ENCODE peak calls at places on chromosomes 13 and 19, in eight cellular contexts. R is BJ, F is kidney epithelial cell, H is choroid plexus epithelial cell, P is HCT116, A is AG10803, J is spleen, Z is breast epithelium. Y is an unnamed sample.
A peak's percentile ranks its signal among the peaks of the same experiment; 100 is the strongest.

GRCh38 chr13:52195052-52195837 is 35.8 kb upstream of the NEK3 start:
- DNase-seq in J (peak; percentile 94), P (no peak), R (peak; percentile 30), F (peak; percentile 53), A (peak; percentile 77), H (peak; percentile 88), Z (peak; percentile 78), Y (peak; percentile 72)

GRCh38 chr13:74135306-74136088 is 1.3 kb upstream of the KLF12 start:
- DNase-seq in R (no peak), P (no peak), Z (peak; percentile 56), F (no peak), H (peak; percentile 90), J (peak; percentile 92), A (peak; percentile 74), Y (peak; percentile 58)

GRCh38 chr19:6769006-6769637 is 1.9 kb upstream of the SH2D3A start:
- DNase-seq in R (no peak), H (peak; percentile 56), F (no peak), P (no peak), J (no peak), A (peak; percentile 15), Z (no peak), Y (peak; percentile 28)

GRCh38 chr13:85806553-85807175 is 7.4 kb upstream of the SLITRK6 start:
- DNase-seq in Z (no peak), P (peak; percentile 28), F (peak; percentile 10), R (no peak), J (no peak), H (peak; percentile 83), A (peak; percentile 37), Y (peak; percentile 72)

GRCh38 chr13:55263045-55263444 is 1877.7 kb upstream of the PRR20A start:
- DNase-seq in A (no peak), F (no peak), Z (no peak), J (no peak), H (no peak), P (no peak), R (no peak), Y (no peak)

GRCh38 chr13:93700115-93700514 is 473.5 kb downstream of the GPC6 start:
- DNase-seq in F (no peak), J (no peak), H (peak; percentile 65), R (no peak), Z (no peak), P (no peak), A (no peak), Y (peak; percentile 19)

GRCh38 chr13:50589139-50589538 is 254.4 kb downstream of the DLEU7 start:
- DNase-seq in J (no peak), H (peak; percentile 95), R (peak; percentile 62), F (peak; percentile 55), A (peak; percentile 93), P (no peak), Z (no peak), Y (peak; percentile 90)

GRCh38 chr19:46787331-46788100 is 878 bp downstream of the SLC1A5 start:
- DNase-seq in H (peak; percentile 59), F (no peak), A (peak; percentile 76), P (no peak), R (no peak), Z (no peak), J (peak; percentile 88), Y (peak; percentile 82)

GRCh38 chr13:73722120-73722519 is 412.1 kb downstream of the KLF12 start:
- DNase-seq in A (peak; percentile 36), F (peak; percentile 81), H (peak; percentile 82), J (no peak), Z (no peak), P (peak; percentile 51), R (peak; percentile 6), Y (peak; percentile 34)

GRCh38 chr13:113665582-113666323 is 1.3 kb upstream of the GRK1 start:
- DNase-seq in R (no peak), P (no peak), J (peak; percentile 47), H (no peak), F (no peak), A (no peak), Z (peak; percentile 24), Y (no peak)

GRCh38 chr19:44869728-44870470 is 21.2 kb upstream of the TOMM40 start:
- DNase-seq in Z (no peak), H (peak; percentile 77), J (no peak), P (no peak), F (no peak), A (no peak), R (no peak), Y (no peak)

GRCh38 chr19:21482863-21483276 is 22.5 kb upstream of the ZNF429 start:
- DNase-seq in H (peak; percentile 6), P (peak; percentile 7), R (no peak), Z (peak; percentile 64), A (peak; percentile 44), J (peak; percentile 88), F (no peak), Y (peak; percentile 22)

GRCh38 chr13:56182598-56182997 is 958.1 kb upstream of the PRR20A start:
- DNase-seq in J (no peak), Z (no peak), F (no peak), R (no peak), A (no peak), H (no peak), P (no peak), Y (no peak)

GRCh38 chr13:64928704-64929499 is 2301.2 kb downstream of the PCDH9 start:
- DNase-seq in J (no peak), P (peak; percentile 42), F (peak; percentile 82), A (peak; percentile 51), Z (no peak), R (peak; percentile 57), H (peak; percentile 88), Y (peak; percentile 77)

GRCh38 chr13:88162076-88162702 is 491.0 kb downstream of the SLITRK5 start:
- DNase-seq in H (no peak), F (no peak), Z (no peak), J (no peak), P (no peak), R (no peak), A (no peak), Y (no peak)

GRCh38 chr19:2475018-2475701 is 767 bp upstream of the GADD45B start:
- DNase-seq in R (no peak), F (no peak), P (no peak), J (peak; percentile 91), A (peak; percentile 58), H (peak; percentile 69), Z (no peak), Y (peak; percentile 61)

GRCh38 chr13:90950134-90950533 is 397.4 kb upstream of the MIR17HG start:
- DNase-seq in Z (no peak), P (no peak), J (no peak), R (no peak), H (no peak), F (peak; percentile 39), A (no peak), Y (no peak)

GRCh38 chr13:30810261-30810701 is 74.9 kb downstream of the ALOX5AP start:
- DNase-seq in R (no peak), Z (no peak), P (no peak), F (no peak), J (no peak), A (no peak), H (no peak), Y (no peak)

GRCh38 chr19:38728752-38729541 is 15.3 kb downstream of the CAPN12 start:
- DNase-seq in A (no peak), Z (no peak), P (no peak), J (peak; percentile 79), H (no peak), R (no peak), F (no peak), Y (no peak)

GRCh38 chr13:21909331-21909730 is 238.5 kb downstream of the FGF9 start:
- DNase-seq in Z (no peak), R (no peak), A (no peak), J (no peak), F (no peak), P (no peak), H (no peak), Y (no peak)

GRCh38 chr13:31756346-31756745 is 17.0 kb downstream of the RXFP2 start:
- DNase-seq in H (peak; percentile 56), P (no peak), F (peak; percentile 39), Z (no peak), R (peak; percentile 87), J (no peak), A (peak; percentile 98), Y (peak; percentile 90)

GRCh38 chr19:34676697-34677385 is at the start of gene SCGB2B2:
- DNase-seq in Z (no peak), R (no peak), J (peak; percentile 82), P (peak; percentile 80), F (no peak), A (no peak), H (no peak), Y (no peak)

GRCh38 chr19:10271543-10272086 is 695 bp downstream of the ICAM1 start:
- DNase-seq in P (no peak), R (no peak), F (no peak), H (peak; percentile 65), J (no peak), A (no peak), Z (no peak), Y (peak; percentile 37)

GRCh38 chr13:60745343-60745742 is 348.3 kb downstream of the TDRD3 start:
- DNase-seq in A (no peak), F (no peak), Z (no peak), H (no peak), P (no peak), R (no peak), J (no peak), Y (no peak)

GRCh38 chr13:95067303-95067702 is 233.9 kb downstream of the ABCC4 start:
- DNase-seq in F (no peak), Z (no peak), J (no peak), A (peak; percentile 16), R (no peak), H (no peak), P (no peak), Y (peak; percentile 18)

GRCh38 chr19:8001651-8001994 is 3.8 kb downstream of the ELAVL1 start:
- DNase-seq in H (no peak), F (no peak), Z (no peak), P (no peak), A (no peak), R (no peak), J (no peak), Y (no peak)
- TF ChIP-seq CTCF in H (no peak), F (no peak), Z (no peak), P (no peak), A (no peak), R (no peak), J (no peak), Y (no peak)

GRCh38 chr13:84661718-84662117 is 779.4 kb upstream of the SLITRK1 start:
- DNase-seq in H (no peak), F (no peak), R (no peak), J (no peak), P (no peak), Z (no peak), A (no peak), Y (no peak)
- H3K4me3 ChIP-seq in H (no peak overlapping the region), F (no peak overlapping the region), R (no peak overlapping the region), J (no peak overlapping the region), P (no peak overlapping the region), Z (no peak overlapping the region), A (no peak overlapping the region), Y (no peak overlapping the region)

DNA sequence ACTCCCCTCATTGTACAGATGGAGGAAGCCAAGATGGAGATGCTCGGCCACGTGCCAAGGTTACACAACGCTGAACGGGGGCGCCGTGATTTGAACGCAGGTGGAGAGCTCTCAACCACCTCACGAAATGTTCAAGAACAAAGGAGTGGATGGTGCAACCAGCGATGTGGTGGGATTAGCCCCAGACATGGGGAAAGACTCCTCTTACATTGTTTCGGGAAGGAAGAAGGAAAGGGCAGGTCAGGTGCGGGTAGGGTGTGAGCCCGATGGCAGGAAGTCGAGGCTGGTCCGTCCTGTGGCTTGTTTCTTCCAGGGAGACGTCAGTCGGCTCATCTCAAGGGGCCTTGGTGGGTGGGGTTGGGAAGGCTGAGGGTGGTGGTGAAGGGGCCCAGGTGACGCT is 7.1 kb upstream of the KLK14 start:
- DNase-seq in Z (no peak), F (no peak), R (no peak), H (no peak), P (no peak), A (no peak), J (no peak), Y (no peak)
- TF ChIP-seq CTCF in Z (no peak), F (no peak), R (no peak), H (no peak), P (no peak), A (no peak), J (no peak), Y (no peak)

GRCh38 chr13:48110132-48110868 is 15.4 kb upstream of the MED4 start:
- DNase-seq in R (no peak), Z (no peak), J (no peak), H (peak; percentile 15), P (no peak), A (no peak), F (no peak), Y (peak; percentile 43)
- H3K4me3 ChIP-seq in R (no peak overlapping the region), Z (no peak overlapping the region), J (no peak overlapping the region), H (no peak overlapping the region), P (no peak overlapping the region), A (no peak overlapping the region), F (no peak overlapping the region), Y (no peak overlapping the region)

Y was measured in fibroblast of the aortic adventitia.